ENCODE peak calls at places on chromosomes 6 and 20, in four cellular contexts. I is EL, F is D341Med, K is HAP-1. V is an unnamed sample.

GRCh38 chr6:8082954-8083858 is 19.0 kb upstream of the BLOC1S5 start:
- DNase-seq in I (peak; percentile 88), K (peak; percentile 49), F (no peak), V (peak; percentile 88)

GRCh38 chr6:12160350-12160749 is 129.8 kb upstream of the EDN1 start:
- DNase-seq in F (no peak), K (no peak), I (peak; percentile 54), V (no peak)

GRCh38 chr6:18087396-18088165 is 34.9 kb downstream of the NHLRC1 start:
- DNase-seq in I (no peak), F (no peak), K (no peak), V (no peak)

GRCh38 chr6:153949606-153950005 is 89.4 kb upstream of the OPRM1 start:
- DNase-seq in I (no peak), F (no peak), K (no peak), V (no peak)

GRCh38 chr6:159941286-159942113 is 27.4 kb upstream of the IGF2R start:
- DNase-seq in F (peak; percentile 35), I (peak; percentile 64), K (no peak), V (no peak)

GRCh38 chr6:87700729-87701675 is 1.0 kb downstream of the AKIRIN2 start:
- DNase-seq in F (peak; percentile 59), I (peak; percentile 76), K (peak; percentile 77), V (no peak)

GRCh38 chr20:5001174-5002076 is at the start of gene SLC23A2:
- DNase-seq in K (no peak), F (peak; percentile 91), I (peak; percentile 41), V (no peak)

GRCh38 chr20:3710027-3710426 is 2.4 kb downstream of the SIGLEC1 start:
- DNase-seq in K (no peak), F (no peak), I (no peak), V (no peak)

GRCh38 chr6:142395768-142396231 is 94.0 kb downstream of the ADGRG6 start:
- DNase-seq in K (no peak), F (no peak), I (no peak), V (no peak)

GRCh38 chr20:35654415-35654814 is 10.3 kb downstream of the CPNE1 start:
- DNase-seq in F (no peak), K (no peak), I (no peak), V (no peak)

GRCh38 chr6:108839068-108839467 is 9.2 kb upstream of the ARMC2 start:
- DNase-seq in I (no peak), K (no peak), F (no peak), V (no peak)

GRCh38 chr20:461254-462198 is 807 bp downstream of the TBC1D20 start:
- DNase-seq in K (peak; percentile 39), F (peak; percentile 84), I (peak; percentile 64), V (no peak)

GRCh38 chr20:13777171-13777601 is 7.5 kb downstream of the ESF1 start:
- DNase-seq in K (no peak), F (no peak), I (peak; percentile 21), V (no peak)

V was measured in glomerular endothelial cell.